ENCODE peak calls at places on chromosomes 13 and 19, in ten cellular contexts. A, B, H, F, P, I, K, S, W and R are unnamed samples.

GRCh38 chr19:49857834-49858590 is 7.1 kb downstream of the PTOV1 start:
- DNase-seq in A (no peak), B (no peak), H (no peak), F (no peak), P (no peak), I (peak), K (no peak), S (no peak), W (no peak), R (no peak)

GRCh38 chr13:106701810-106702341 is 133.9 kb upstream of the ARGLU1 start:
- DNase-seq in A (no peak), B (no peak), H (no peak), F (no peak), P (no peak), I (no peak), K (no peak), S (peak), W (no peak), R (no peak)

GRCh38 chr13:75650991-75651390 is 14.9 kb downstream of the LMO7 start:
- DNase-seq in A (no peak), B (no peak), H (no peak), F (no peak), P (no peak), I (no peak), K (no peak), S (no peak), W (no peak), R (no peak)

GRCh38 chr19:34327851-34328250 is 37.1 kb upstream of the GPI start:
- DNase-seq in A (no peak), B (no peak), H (no peak), F (no peak), P (no peak), I (peak), K (no peak), S (peak), W (no peak), R (no peak)

GRCh38 chr13:113651511-113652403 is 6.2 kb downstream of the ATP4B start:
- DNase-seq in A (no peak), B (no peak), H (no peak), F (no peak), P (no peak), I (peak), K (no peak), S (no peak), W (no peak), R (no peak)

GRCh38 chr19:10587022-10587838 is at the start of gene AP1M2:
- DNase-seq in A (no peak), B (peak), H (peak), F (no peak), P (no peak), I (no peak), K (no peak), S (no peak), W (no peak), R (no peak)

GRCh38 chr19:55552620-55553019 is 7.3 kb upstream of the SBK3 start:
- DNase-seq in A (no peak), B (no peak), H (no peak), F (no peak), P (peak), I (no peak), K (peak), S (no peak), W (no peak), R (no peak)

GRCh38 chr13:74870865-74871264 is 611.1 kb downstream of the TBC1D4 start:
- DNase-seq in A (no peak), B (no peak), H (no peak), F (no peak), P (peak), I (no peak), K (no peak), S (peak), W (no peak), R (no peak)

GRCh38 chr13:50227356-50227755 is 212.1 kb downstream of the KCNRG start:
- DNase-seq in A (peak), B (no peak), H (no peak), F (no peak), P (no peak), I (no peak), K (no peak), S (no peak), W (no peak), R (no peak)

GRCh38 chr19:10289836-10290438 is at the start of gene ICAM5:
- DNase-seq in A (peak), B (no peak), H (no peak), F (peak), P (no peak), I (peak), K (no peak), S (no peak), W (no peak), R (no peak)

GRCh38 chr13:48496271-48496670 is 36.6 kb downstream of the RCBTB2 start:
- DNase-seq in A (no peak), B (no peak), H (no peak), F (no peak), P (no peak), I (no peak), K (no peak), S (no peak), W (no peak), R (no peak)

GRCh38 chr13:36907266-36907665 is 12.8 kb downstream of the SMAD9 start:
- DNase-seq in A (no peak), B (no peak), H (no peak), F (no peak), P (no peak), I (no peak), K (no peak), S (no peak), W (no peak), R (no peak)

GRCh38 chr19:52170304-52170703 is 1.1 kb downstream of the ZNF836 start:
- DNase-seq in A (peak), B (no peak), H (no peak), F (no peak), P (peak), I (no peak), K (no peak), S (peak), W (no peak), R (no peak)

GRCh38 chr13:111516712-111517640 is 196.5 kb downstream of the TEX29 start:
- DNase-seq in A (no peak), B (peak), H (no peak), F (no peak), P (no peak), I (peak), K (no peak), S (no peak), W (no peak), R (no peak)

GRCh38 chr19:40622773-40623075 is 21.6 kb downstream of the LTBP4 start:
- DNase-seq in A (no peak), B (no peak), H (no peak), F (no peak), P (no peak), I (peak), K (no peak), S (no peak), W (no peak), R (no peak)

GRCh38 chr19:3275068-3275582 is 50.7 kb downstream of the CELF5 start:
- DNase-seq in A (peak), B (no peak), H (peak), F (peak), P (no peak), I (no peak), K (no peak), S (peak), W (peak), R (no peak)

GRCh38 chr13:73681779-73682178 is 452.4 kb downstream of the KLF12 start:
- DNase-seq in A (no peak), B (no peak), H (no peak), F (no peak), P (no peak), I (no peak), K (no peak), S (no peak), W (no peak), R (no peak)

GRCh38 chr19:58559275-58560006 is 1.0 kb upstream of the UBE2M start:
- DNase-seq in A (peak), B (no peak), H (no peak), F (peak), P (peak), I (peak), K (peak), S (peak), W (peak), R (no peak)

GRCh38 chr19:18541992-18542935 is 1.1 kb downstream of the FKBP8 start:
- DNase-seq in A (peak), B (no peak), H (no peak), F (no peak), P (peak), I (no peak), K (no peak), S (no peak), W (no peak), R (no peak)

GRCh38 chr13:45718063-45718462 is 15.9 kb downstream of the CBY2 start:
- DNase-seq in A (no peak), B (no peak), H (peak), F (no peak), P (peak), I (no peak), K (peak), S (no peak), W (peak), R (no peak)